ENCODE peak calls at places on chromosomes 2 and 18, in five cellular contexts. L is activated T-helper 1 cell treated with Interleukin-2 at 50 U/mL for 16 hours, M is foreskin fibroblast, H is HFF-Myc, P is HFFc6. R is an unnamed sample.

GRCh38 chr2:9761547-9761946 is 81.7 kb upstream of the TAF1B start:
- DNase-seq in P (no peak), L (no peak), H (no peak), M (no peak), R (no peak)

GRCh38 chr18:76306685-76307292 is 188.3 kb downstream of the ZNF516 start:
- DNase-seq in M (no peak), P (no peak), L (no peak), H (peak; percentile 7), R (no peak)

GRCh38 chr2:127086800-127087737 is 19.9 kb downstream of the BIN1 start:
- DNase-seq in M (no peak), L (no peak), P (peak; percentile 27), H (no peak), R (no peak)

GRCh38 chr2:113136828-113137775 is 9.7 kb downstream of the IL1RN start:
- DNase-seq in L (no peak), P (no peak), H (no peak), M (peak; percentile 27), R (no peak)

GRCh38 chr2:100513650-100514049 is 43.4 kb downstream of the NMS start:
- DNase-seq in M (no peak), P (no peak), L (no peak), H (no peak), R (no peak)

GRCh38 chr2:8534729-8535397 is 147.0 kb upstream of the ID2 start:
- DNase-seq in M (no peak), H (no peak), L (no peak), P (no peak), R (no peak)

GRCh38 chr2:36348721-36349120 is 6.9 kb upstream of the CRIM1 start:
- DNase-seq in M (no peak), H (no peak), L (no peak), P (no peak), R (no peak)

GRCh38 chr2:26401739-26402541 is at the start of gene DRC1:
- DNase-seq in L (no peak), P (peak; percentile 76), H (peak; percentile 37), M (peak; percentile 67), R (no peak)

GRCh38 chr2:86186431-86186830 is 8.8 kb downstream of the IMMT start:
- DNase-seq in L (no peak), H (no peak), M (no peak), P (no peak), R (no peak)

GRCh38 chr2:235600406-235600805 is 106.6 kb downstream of the AGAP1 start:
- DNase-seq in L (no peak), M (no peak), P (no peak), H (no peak), R (no peak)

GRCh38 chr2:189555243-189555642 is 25.3 kb downstream of the SLC40A1 start:
- DNase-seq in L (no peak), H (no peak), P (no peak), M (no peak), R (no peak)

GRCh38 chr2:43059183-43059897 is 167.1 kb downstream of the ZFP36L2 start:
- DNase-seq in P (peak; percentile 95), H (peak; percentile 92), L (peak; percentile 37), M (peak; percentile 97), R (peak; percentile 83)

GRCh38 chr2:101302016-101302415 is 6.5 kb downstream of the RNF149 start:
- DNase-seq in H (no peak), L (no peak), P (no peak), M (no peak), R (no peak)

GRCh38 chr2:119746836-119747235 is 12.9 kb upstream of the PTPN4 start:
- DNase-seq in M (no peak), H (no peak), L (no peak), P (peak; percentile 12), R (no peak)

GRCh38 chr2:10162586-10163497 is 40.3 kb downstream of the RRM2 start:
- DNase-seq in L (no peak), M (no peak), P (no peak), H (no peak), R (no peak)

GRCh38 chr2:154402138-154402714 is 296.3 kb upstream of the KCNJ3 start:
- DNase-seq in L (no peak), P (no peak), M (no peak), H (no peak), R (no peak)

GRCh38 chr2:119821266-119821665 is 61.5 kb downstream of the PTPN4 start:
- DNase-seq in L (no peak), H (no peak), M (no peak), P (no peak), R (no peak)

GRCh38 chr2:37223131-37223530 is 8.3 kb downstream of the CEBPZ start:
- DNase-seq in H (no peak), M (no peak), P (no peak), L (no peak), R (no peak)

GRCh38 chr2:183341057-183341456 is 216.8 kb downstream of the NUP35 start:
- DNase-seq in H (no peak), L (no peak), M (no peak), P (no peak), R (no peak)

GRCh38 chr2:174510583-174511189 is 23.9 kb upstream of the GPR155 start:
- DNase-seq in P (no peak), L (no peak), H (peak; percentile 40), M (no peak), R (no peak)

GRCh38 chr2:47779416-47779790 is 3.5 kb upstream of the MSH6 start:
- DNase-seq in H (no peak), L (no peak), P (no peak), M (no peak), R (no peak)

GRCh38 chr2:177731384-177731783 is 338.8 kb downstream of the AGPS start:
- DNase-seq in P (no peak), H (no peak), M (no peak), L (no peak), R (no peak)

GRCh38 chr18:27839141-27839540 is 337.8 kb downstream of the CDH2 start:
- DNase-seq in P (peak; percentile 89), H (peak; percentile 64), L (no peak), M (peak; percentile 72), R (peak; percentile 65)

GRCh38 chr2:240468300-240469238 is 33.1 kb downstream of the GPC1 start:
- DNase-seq in H (no peak), P (no peak), M (no peak), L (no peak), R (no peak)

GRCh38 chr2:9178110-9178904 is 28.3 kb upstream of the ASAP2 start:
- DNase-seq in M (no peak), H (no peak), L (no peak), P (no peak), R (no peak)

GRCh38 chr2:240159251-240159839 is 18.9 kb upstream of the OTOS start:
- DNase-seq in L (no peak), M (no peak), P (no peak), H (no peak), R (no peak)

GRCh38 chr2:232367016-232367415 is 11.5 kb upstream of the ALPP start:
- DNase-seq in P (no peak), L (no peak), H (no peak), M (no peak), R (no peak)

GRCh38 chr2:233012301-233012971 is 620 bp downstream of the NGEF start:
- DNase-seq in M (no peak), P (no peak), H (no peak), L (no peak), R (no peak)